ENCODE peak calls at places on chromosomes 2 and 18, in seven cellular contexts. L is OCI-M1; Z is mammary epithelial cell; H is AG09319; N is activated CD8-positive, alpha-beta memory T cell treated with anti-CD3 and anti-CD28 coated beads, Interleukin-2, amount 50 U/mL, for 4 hours; A is astrocyte; S is effector memory CD8-positive, alpha-beta T cell. T is an unnamed sample.

GRCh38 chr2:7593286-7593685 is 676.1 kb downstream of the RNF144A start:
- DNase-seq in L (no peak), Z (no peak), H (no peak), N (no peak), A (no peak), S (no peak), T (no peak)

GRCh38 chr2:229865033-229865432 is 56.8 kb downstream of the TRIP12 start:
- DNase-seq in L (no peak), Z (no peak), H (no peak), N (no peak), A (no peak), S (no peak), T (no peak)

GRCh38 chr18:42182728-42183700 is 228.0 kb downstream of the PIK3C3 start:
- DNase-seq in L (no peak), Z (peak), H (no peak), N (no peak), A (peak), S (no peak), T (no peak)

GRCh38 chr2:36549063-36549662 is 48.8 kb downstream of the FEZ2 start:
- DNase-seq in L (no peak), Z (no peak), H (no peak), N (no peak), A (no peak), S (no peak), T (no peak)

GRCh38 chr2:14634885-14635871 is 2.7 kb downstream of the LRATD1 start:
- DNase-seq in L (peak), Z (peak), H (no peak), N (no peak), A (peak), S (no peak), T (no peak)

GRCh38 chr2:164871404-164871803 is 29.8 kb upstream of the COBLL1 start:
- DNase-seq in L (no peak), Z (no peak), H (no peak), N (no peak), A (no peak), S (no peak), T (no peak)

GRCh38 chr2:1746174-1747064 is 2.1 kb upstream of the PXDN start:
- DNase-seq in L (no peak), Z (no peak), H (no peak), N (no peak), A (no peak), S (no peak), T (no peak)

GRCh38 chr2:126886201-126886905 is 12.3 kb upstream of the TEX51 start:
- DNase-seq in L (peak), Z (no peak), H (no peak), N (peak), A (no peak), S (peak), T (peak)

GRCh38 chr18:70289351-70290330 is 796 bp downstream of the SOCS6 start:
- DNase-seq in L (peak), Z (peak), H (no peak), N (no peak), A (no peak), S (no peak), T (no peak)

GRCh38 chr18:6236258-6236657 is 178.5 kb downstream of the L3MBTL4 start:
- DNase-seq in L (no peak), Z (no peak), H (no peak), N (no peak), A (no peak), S (no peak), T (no peak)

GRCh38 chr18:3524706-3525105 is 74.7 kb downstream of the TGIF1 start:
- DNase-seq in L (no peak), Z (no peak), H (no peak), N (no peak), A (no peak), S (no peak), T (no peak)

GRCh38 chr2:10301946-10302478 is 692 bp upstream of the HPCAL1 start:
- DNase-seq in L (no peak), Z (no peak), H (no peak), N (no peak), A (no peak), S (no peak), T (no peak)

GRCh38 chr2:129469389-129469788 is 510.1 kb upstream of the RAB6C start:
- DNase-seq in L (no peak), Z (no peak), H (no peak), N (no peak), A (no peak), S (no peak), T (no peak)

GRCh38 chr2:62461707-62462106 is 44.3 kb downstream of the TMEM17 start:
- DNase-seq in L (no peak), Z (peak), H (no peak), N (no peak), A (peak), S (no peak), T (no peak)

GRCh38 chr2:39593439-39594393 is 72.0 kb upstream of the TMEM178A start:
- DNase-seq in L (peak), Z (peak), H (peak), N (no peak), A (peak), S (no peak), T (peak)

GRCh38 chr2:227464851-227465250 is 7.1 kb upstream of the AGFG1 start:
- DNase-seq in L (no peak), Z (no peak), H (no peak), N (no peak), A (no peak), S (no peak), T (no peak)

GRCh38 chr2:180208841-180209240 is 201.7 kb upstream of the CWC22 start:
- DNase-seq in L (no peak), Z (no peak), H (no peak), N (no peak), A (peak), S (no peak), T (no peak)

GRCh38 chr2:191202209-191202721 is 42.9 kb upstream of the MYO1B start:
- DNase-seq in L (no peak), Z (peak), H (no peak), N (no peak), A (peak), S (no peak), T (no peak)

GRCh38 chr2:85852078-85852790 is 36.6 kb downstream of the ST3GAL5 start:
- DNase-seq in L (no peak), Z (no peak), H (no peak), N (no peak), A (no peak), S (no peak), T (no peak)

GRCh38 chr2:10971855-10972348 is 60.2 kb downstream of the KCNF1 start:
- DNase-seq in L (peak), Z (no peak), H (no peak), N (no peak), A (no peak), S (no peak), T (no peak)

GRCh38 chr2:221704442-221704841 is 132.3 kb upstream of the EPHA4 start:
- DNase-seq in L (no peak), Z (no peak), H (no peak), N (no peak), A (no peak), S (no peak), T (no peak)

GRCh38 chr2:25073914-25074313 is 32.0 kb downstream of the EFR3B start:
- DNase-seq in L (no peak), Z (no peak), H (no peak), N (no peak), A (no peak), S (no peak), T (no peak)

GRCh38 chr2:191666733-191667132 is 11.2 kb upstream of the NABP1 start:
- DNase-seq in L (peak), Z (no peak), H (no peak), N (no peak), A (peak), S (no peak), T (no peak)

GRCh38 chr2:16649353-16650286 is 16.0 kb downstream of the CYRIA start:
- DNase-seq in L (no peak), Z (no peak), H (no peak), N (no peak), A (no peak), S (no peak), T (no peak)

GRCh38 chr2:763766-764525 is 86.7 kb upstream of the TMEM18 start:
- DNase-seq in L (no peak), Z (no peak), H (no peak), N (no peak), A (no peak), S (no peak), T (no peak)

GRCh38 chr2:232950776-232951175 is 62.3 kb downstream of the NGEF start:
- DNase-seq in L (no peak), Z (no peak), H (no peak), N (no peak), A (no peak), S (no peak), T (no peak)

GRCh38 chr2:172169611-172170010 is 66.9 kb upstream of the DLX2 start:
- DNase-seq in L (no peak), Z (no peak), H (no peak), N (no peak), A (no peak), S (no peak), T (no peak)

GRCh38 chr2:128317186-128317897 is 1.3 kb downstream of the HS6ST1 start:
- DNase-seq in L (peak), Z (peak), H (no peak), N (no peak), A (no peak), S (no peak), T (no peak)